ENCODE peak calls at places on chromosomes 5 and 9, in five cellular contexts. U, L, D, K and P are unnamed samples.

GRCh38 chr5:35438786-35439185 is 178.9 kb upstream of the SPEF2 start:
- DNase-seq in L (no peak), U (no peak), K (no peak), D (no peak), P (no peak)

GRCh38 chr5:411728-412127 is 31.2 kb upstream of the EXOC3 start:
- DNase-seq in D (no peak), L (no peak), K (no peak), U (no peak), P (peak)

GRCh38 chr5:126917918-126918623 is 112.3 kb downstream of the MARCHF3 start:
- DNase-seq in K (no peak), D (peak), L (no peak), U (peak), P (peak)

GRCh38 chr5:103014983-103015382 is 105.0 kb downstream of the GIN1 start:
- DNase-seq in D (no peak), K (no peak), L (no peak), U (no peak), P (no peak)

GRCh38 chr5:133859073-133859472 is 109.4 kb downstream of the C5orf15 start:
- DNase-seq in K (no peak), L (no peak), D (no peak), U (no peak), P (no peak)

GRCh38 chr5:141349917-141350619 is at the start of gene PCDHGB1:
- DNase-seq in U (peak), L (peak), K (no peak), D (peak), P (peak)

GRCh38 chr5:127934791-127935256 is 148.7 kb upstream of the SLC12A2 start:
- DNase-seq in D (no peak), K (no peak), L (peak), U (peak), P (no peak)

GRCh38 chr5:64295100-64295499 is 129.5 kb downstream of the RNF180 start:
- DNase-seq in D (no peak), U (no peak), K (no peak), L (no peak), P (no peak)

GRCh38 chr9:93667006-93667405 is 90.6 kb downstream of the PHF2 start:
- DNase-seq in D (no peak), L (no peak), U (no peak), K (no peak), P (peak)

GRCh38 chr5:68266457-68266856 is 50.9 kb downstream of the PIK3R1 start:
- DNase-seq in U (no peak), D (no peak), K (no peak), L (no peak), P (no peak)

GRCh38 chr5:68265347-68265746 is 49.8 kb downstream of the PIK3R1 start:
- DNase-seq in L (no peak), K (no peak), D (no peak), U (no peak), P (no peak)

GRCh38 chr5:68267044-68267443 is 51.5 kb downstream of the PIK3R1 start:
- DNase-seq in D (no peak), U (no peak), K (no peak), L (no peak), P (no peak)

GRCh38 chr5:68264024-68264956 is 48.7 kb downstream of the PIK3R1 start:
- DNase-seq in K (no peak), U (no peak), D (no peak), L (peak), P (no peak)

DNA sequence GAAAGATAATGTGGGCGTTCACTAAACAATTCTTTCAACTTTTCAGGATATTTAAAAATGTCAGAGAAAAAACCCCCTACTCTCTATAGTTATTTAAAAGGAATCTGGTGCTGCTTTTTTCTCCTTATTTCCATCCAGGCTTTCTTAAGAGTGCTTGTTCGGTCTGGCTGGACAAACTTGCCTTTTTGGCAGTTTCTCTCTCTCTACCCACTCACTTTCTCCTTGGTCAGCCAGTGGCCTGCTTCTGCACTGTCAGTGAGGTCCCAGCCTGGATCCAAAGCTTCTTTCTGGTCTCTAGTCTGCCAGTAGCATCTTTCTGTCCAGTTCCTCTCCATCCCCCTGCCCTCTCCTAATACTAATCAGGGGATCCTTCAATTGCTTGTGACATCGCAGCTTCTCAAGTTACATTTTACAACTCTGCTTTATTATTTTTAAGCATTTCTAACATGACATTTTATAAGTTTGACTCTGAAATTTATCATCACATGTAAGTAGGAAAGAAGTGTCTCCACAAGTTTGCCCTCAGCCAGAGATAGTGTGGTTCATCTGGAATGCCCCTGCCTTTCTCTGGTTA is 50.4 kb downstream of the PIK3R1 start:
- DNase-seq in K (no peak), U (no peak), D (no peak), L (no peak), P (no peak)
- TF ChIP-seq ESRRA in K (no peak), U (no peak), D (no peak), L (no peak), P (no peak)

DNA sequence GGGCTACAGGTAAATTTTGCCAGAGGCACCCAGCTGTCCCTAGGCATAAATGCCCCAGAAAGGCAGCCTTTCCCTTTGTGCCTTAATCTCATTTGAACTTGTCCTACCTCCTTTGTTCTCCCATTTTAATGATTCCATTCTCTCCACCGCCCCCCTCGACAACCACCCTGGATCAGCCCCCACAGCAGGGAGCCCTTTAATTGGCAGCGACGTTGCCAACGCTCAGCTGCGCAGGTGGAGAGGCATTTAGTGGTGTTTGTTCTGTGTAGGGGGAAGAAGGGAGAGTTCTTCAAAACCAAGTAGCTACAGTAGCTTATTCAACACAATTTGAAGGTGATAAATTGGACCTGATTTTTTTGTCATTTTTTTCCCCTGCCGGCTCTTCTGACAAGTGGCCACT is 499.2 kb downstream of the CDK5RAP2 start:
- DNase-seq in L (no peak), D (no peak), U (no peak), K (no peak), P (no peak)
- TF ChIP-seq ESRRA in L (no peak), D (no peak), U (no peak), K (no peak), P (no peak)

GRCh38 chr5:174327896-174328295 is 282.4 kb downstream of the NSG2 start:
- DNase-seq in D (no peak), K (no peak), L (no peak), U (no peak), P (no peak)

GRCh38 chr5:174326372-174326771 is 280.9 kb downstream of the NSG2 start:
- DNase-seq in L (no peak), K (no peak), U (no peak), D (no peak), P (no peak)

GRCh38 chr5:174325961-174326360 is 280.5 kb downstream of the NSG2 start:
- DNase-seq in U (no peak), K (no peak), D (no peak), L (no peak), P (no peak)

GRCh38 chr5:174328626-174329299 is 283.3 kb downstream of the NSG2 start:
- DNase-seq in L (no peak), D (no peak), K (no peak), U (no peak), P (no peak)

GRCh38 chr5:174327317-174327864 is 281.9 kb downstream of the NSG2 start:
- DNase-seq in K (no peak), U (peak), L (peak), D (peak), P (peak)
- TF ChIP-seq ESRRA in K (no peak), U (no peak), L (no peak), D (no peak), P (no peak)

GRCh38 chr5:172530835-172531703 is 76.7 kb upstream of the SH3PXD2B start:
- DNase-seq in L (no peak), U (no peak), K (peak), D (no peak), P (no peak)
- TF ChIP-seq ESRRA in L (no peak), U (no peak), K (no peak), D (no peak), P (no peak)

DNA sequence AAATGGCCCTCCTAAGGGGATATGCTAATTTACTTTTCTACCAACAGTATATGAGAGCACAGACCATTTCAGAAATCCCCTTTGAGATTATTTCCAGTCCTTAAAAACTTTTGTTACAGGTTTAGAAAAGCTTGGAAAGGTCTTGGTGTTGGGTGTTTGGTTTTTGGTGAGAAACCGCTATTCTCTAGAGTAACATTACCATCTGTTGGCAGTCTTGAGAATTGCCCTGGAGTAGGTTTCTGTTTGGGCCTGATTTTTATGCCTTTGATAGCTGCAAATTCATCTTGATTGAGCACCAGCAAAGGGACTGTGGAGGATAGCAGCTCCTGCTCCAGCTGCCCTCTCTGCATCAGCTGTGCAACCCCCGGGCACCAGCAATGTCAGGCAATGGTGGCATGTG is 8.0 kb downstream of the NUDT2 start:
- DNase-seq in D (no peak), L (no peak), U (no peak), K (no peak), P (no peak)
- TF ChIP-seq ESRRA in D (no peak), L (no peak), U (no peak), K (no peak), P (no peak)

GRCh38 chr9:37903581-37903830 is 421 bp downstream of the SLC25A51 start:
- DNase-seq in U (peak), D (no peak), K (no peak), L (no peak), P (peak)
- TF ChIP-seq ESRRA in U (no peak), D (no peak), K (no peak), L (no peak), P (no peak)

GRCh38 chr5:113214026-113214425 is 220.8 kb downstream of the TSSK1B start:
- DNase-seq in K (no peak), D (no peak), U (no peak), L (no peak), P (no peak)

GRCh38 chr5:113216545-113216944 is 218.2 kb downstream of the TSSK1B start:
- DNase-seq in D (no peak), L (no peak), U (no peak), K (no peak), P (no peak)

GRCh38 chr5:113214606-113215323 is 220.0 kb downstream of the TSSK1B start:
- DNase-seq in U (no peak), K (no peak), D (no peak), L (no peak), P (no peak)

GRCh38 chr5:113213551-113213971 is 221.2 kb downstream of the TSSK1B start:
- DNase-seq in L (no peak), K (no peak), D (no peak), U (no peak), P (no peak)

DNA sequence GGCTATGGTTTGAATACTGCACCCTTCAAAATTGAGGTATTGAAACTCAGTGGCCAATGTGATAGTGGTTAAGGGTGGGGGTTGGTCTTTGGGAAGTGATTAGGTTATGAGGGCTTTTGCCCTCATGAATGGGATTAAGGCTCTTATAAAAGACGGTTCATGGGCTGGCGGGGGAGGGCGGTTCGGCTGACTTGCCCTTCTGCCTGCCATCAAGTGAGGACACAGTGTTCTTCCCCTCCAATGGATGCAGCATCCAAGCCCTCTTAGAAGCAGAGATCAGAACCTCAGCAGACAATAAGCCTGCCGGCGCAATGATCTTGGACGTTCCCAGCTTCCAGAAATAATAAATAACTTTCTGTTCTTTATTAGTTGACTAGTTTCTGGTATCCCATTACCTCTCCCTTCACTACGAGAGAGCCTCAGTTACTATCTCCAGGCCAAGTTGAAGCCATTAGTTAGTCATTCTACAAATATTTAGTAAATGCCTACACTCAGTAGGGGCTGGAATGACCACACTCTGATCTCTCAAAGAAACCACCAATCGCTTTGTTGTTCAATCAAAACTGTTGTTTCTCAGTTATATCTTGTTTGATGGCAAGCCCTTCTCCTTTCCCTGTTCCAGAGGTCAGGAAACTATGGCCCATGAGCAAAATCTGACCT is 219.3 kb downstream of the TSSK1B start:
- DNase-seq in K (no peak), D (no peak), U (no peak), L (no peak), P (no peak)
- TF ChIP-seq ESRRA in K (no peak), D (no peak), U (no peak), L (no peak), P (no peak)

GRCh38 chr5:136155078-136155477 is 22.4 kb downstream of the SMAD5 start:
- DNase-seq in K (no peak), U (no peak), D (no peak), L (no peak), P (no peak)

GRCh38 chr5:136159457-136159856 is 26.8 kb downstream of the SMAD5 start:
- DNase-seq in K (no peak), D (no peak), U (no peak), L (no peak), P (no peak)

GRCh38 chr5:136153581-136154236 is 21.1 kb downstream of the SMAD5 start:
- DNase-seq in U (no peak), K (no peak), L (no peak), D (peak), P (no peak)

GRCh38 chr5:136155769-136156168 is 23.1 kb downstream of the SMAD5 start:
- DNase-seq in U (no peak), L (no peak), D (no peak), K (no peak), P (no peak)

DNA sequence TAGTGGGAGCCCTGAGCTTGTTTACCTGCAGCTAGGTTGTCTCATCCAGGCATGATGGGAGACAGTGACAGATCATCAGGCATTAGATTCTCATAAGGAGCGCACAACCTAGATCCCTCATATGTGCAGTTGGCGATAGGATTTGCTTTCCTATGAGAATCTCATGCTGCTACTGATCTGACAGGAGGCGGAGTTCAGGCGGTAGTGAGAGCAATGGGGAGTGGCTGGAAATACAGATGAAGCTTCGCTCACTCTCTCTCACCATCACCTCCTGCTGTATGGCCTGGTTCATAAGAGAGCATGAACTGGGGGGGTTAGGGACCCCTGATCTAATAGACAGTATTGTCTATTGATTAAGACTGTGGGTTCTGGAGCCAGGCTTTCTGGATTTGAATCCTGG is 24.9 kb downstream of the SMAD5 start:
- DNase-seq in U (no peak), L (no peak), D (no peak), K (no peak), P (no peak)
- TF ChIP-seq ESRRA in U (no peak), L (no peak), D (no peak), K (no peak), P (no peak)

GRCh38 chr5:172701336-172702061 is 60.4 kb downstream of the NEURL1B start:
- DNase-seq in K (no peak), U (no peak), D (no peak), L (no peak), P (no peak)

GRCh38 chr5:172699999-172700685 is 59.1 kb downstream of the NEURL1B start:
- DNase-seq in U (no peak), K (no peak), D (no peak), L (no peak), P (peak)

GRCh38 chr5:172700686-172701324 is 59.7 kb downstream of the NEURL1B start:
- DNase-seq in U (no peak), D (no peak), K (no peak), L (no peak), P (no peak)

GRCh38 chr5:172697123-172698121 is 56.4 kb downstream of the NEURL1B start:
- DNase-seq in D (peak), K (peak), L (peak), U (peak), P (peak)

GRCh38 chr5:172699423-172699822 is 58.4 kb downstream of the NEURL1B start:
- DNase-seq in L (no peak), K (no peak), D (no peak), U (no peak), P (no peak)
- TF ChIP-seq ESRRA in L (no peak), K (no peak), D (no peak), U (no peak), P (no peak)